ENCODE peak calls at places on chromosomes 2 and 18, in five cellular contexts. A is OCI-LY7, S is LNCaP clone FGC, O is spleen, Z is foreskin fibroblast. G is an unnamed sample.

GRCh38 chr18:48006415-48007175 is 76.1 kb upstream of the SMAD2 start:
- DNase-seq in A (no peak), Z (no peak), O (no peak), S (no peak), G (no peak)

GRCh38 chr2:128635361-128635900 is 316.8 kb upstream of the HS6ST1 start:
- DNase-seq in A (no peak), O (peak), Z (no peak), S (no peak), G (peak)

GRCh38 chr2:233838726-233839446 is 15.4 kb downstream of the HJURP start:
- DNase-seq in A (no peak), S (no peak), O (peak), Z (no peak), G (peak)

GRCh38 chr2:161596148-161596547 is 28.1 kb upstream of the SLC4A10 start:
- DNase-seq in A (no peak), O (no peak), Z (no peak), S (no peak), G (no peak)

GRCh38 chr2:149056541-149056940 is 18.0 kb downstream of the LYPD6B start:
- DNase-seq in A (no peak), Z (no peak), O (no peak), S (no peak), G (no peak)

GRCh38 chr18:59748628-59749360 is 51.6 kb upstream of the CCBE1 start:
- DNase-seq in A (no peak), S (no peak), Z (peak), O (no peak), G (no peak)

GRCh38 chr2:38656866-38657265 is 9.0 kb upstream of the GALM start:
- DNase-seq in S (no peak), Z (no peak), O (no peak), A (no peak), G (no peak)

GRCh38 chr18:57845468-57846103 is 42.5 kb upstream of the ATP8B1 start:
- DNase-seq in O (no peak), Z (no peak), A (no peak), S (no peak), G (no peak)

GRCh38 chr2:175414872-175415487 is 233.5 kb upstream of the ATP5MC3 start:
- DNase-seq in S (peak), A (peak), O (no peak), Z (peak), G (peak)

GRCh38 chr2:219515874-219516629 is 1.8 kb downstream of the ASIC4 start:
- DNase-seq in A (no peak), Z (no peak), S (no peak), O (no peak), G (no peak)

GRCh38 chr2:202815548-202816420 is 55.8 kb downstream of the ICA1L start:
- DNase-seq in S (no peak), O (no peak), Z (peak), A (no peak), G (no peak)

GRCh38 chr18:22159014-22159413 is 10.4 kb upstream of the GATA6 start:
- DNase-seq in O (no peak), A (no peak), S (no peak), Z (no peak), G (no peak)

GRCh38 chr2:156189143-156189542 is 143.4 kb downstream of the NR4A2 start:
- DNase-seq in A (no peak), O (no peak), Z (no peak), S (no peak), G (no peak)

GRCh38 chr18:35464731-35465728 is 32.7 kb downstream of the INO80C start:
- DNase-seq in O (no peak), S (no peak), A (no peak), Z (no peak), G (no peak)

GRCh38 chr2:121214296-121214695 is 70.7 kb downstream of the TFCP2L1 start:
- DNase-seq in S (no peak), Z (no peak), O (peak), A (no peak), G (no peak)

GRCh38 chr2:230861564-230862255 is 3.0 kb upstream of the ITM2C start:
- DNase-seq in S (no peak), Z (no peak), O (no peak), A (no peak), G (no peak)

GRCh38 chr2:159614534-159615186 is 1.7 kb downstream of the BAZ2B start:
- DNase-seq in A (no peak), O (no peak), Z (no peak), S (no peak), G (no peak)

GRCh38 chr2:45009303-45009927 is at the start of gene SIX2:
- DNase-seq in A (no peak), O (no peak), Z (peak), S (peak), G (peak)

GRCh38 chr2:217456016-217456415 is 546.8 kb downstream of the TNS1 start:
- DNase-seq in Z (no peak), O (no peak), S (no peak), A (no peak), G (no peak)

GRCh38 chr2:30217644-30218361 is 13.5 kb upstream of the LBH start:
- DNase-seq in S (peak), Z (no peak), A (no peak), O (no peak), G (no peak)

GRCh38 chr2:217947341-217948316 is 55.2 kb downstream of the TNS1 start:
- DNase-seq in S (no peak), O (peak), A (no peak), Z (no peak), G (no peak)

GRCh38 chr2:218155953-218156479 is 10.7 kb downstream of the CXCR1 start:
- DNase-seq in A (no peak), S (no peak), O (no peak), Z (no peak), G (no peak)

GRCh38 chr2:84854835-84855234 is 26.0 kb downstream of the TRABD2A start:
- DNase-seq in A (no peak), S (no peak), O (no peak), Z (no peak), G (no peak)

GRCh38 chr18:63074987-63075404 is 244.6 kb downstream of the BCL2 start:
- DNase-seq in A (no peak), O (peak), S (peak), Z (peak), G (peak)

GRCh38 chr2:239164281-239164871 is 236.4 kb downstream of the HDAC4 start:
- DNase-seq in S (no peak), O (peak), A (no peak), Z (no peak), G (no peak)

GRCh38 chr18:75377975-75378673 is 49.4 kb downstream of the SMIM21 start:
- DNase-seq in Z (peak), S (no peak), O (no peak), A (no peak), G (no peak)

GRCh38 chr2:124836415-124836814 is 811.3 kb downstream of the CNTNAP5 start:
- DNase-seq in Z (peak), S (no peak), A (no peak), O (no peak), G (no peak)

GRCh38 chr2:237631029-237631785 is 3.8 kb downstream of the LRRFIP1 start:
- DNase-seq in O (no peak), S (no peak), Z (no peak), A (peak), G (no peak)

GRCh38 chr2:46256563-46257142 is 40.6 kb upstream of the EPAS1 start:
- DNase-seq in O (no peak), A (no peak), S (no peak), Z (no peak), G (no peak)

GRCh38 chr2:128440087-128440665 is 121.5 kb upstream of the HS6ST1 start:
- DNase-seq in O (no peak), Z (no peak), S (no peak), A (no peak), G (peak)

GRCh38 chr2:8546319-8547283 is 135.3 kb upstream of the ID2 start:
- DNase-seq in O (peak), A (peak), S (no peak), Z (no peak), G (no peak)

GRCh38 chr2:37774976-37775907 is 103.8 kb upstream of the CDC42EP3 start:
- DNase-seq in S (no peak), O (no peak), Z (no peak), A (no peak), G (no peak)

GRCh38 chr2:162795312-162795711 is 43.3 kb downstream of the KCNH7 start:
- DNase-seq in O (no peak), Z (no peak), S (peak), A (no peak), G (no peak)

GRCh38 chr18:79644006-79644665 is 35.5 kb upstream of the CTDP1 start:
- DNase-seq in A (peak), Z (peak), S (peak), O (peak), G (no peak)

GRCh38 chr2:33378551-33379220 is 97.8 kb upstream of the RASGRP3 start:
- DNase-seq in O (no peak), A (no peak), S (no peak), Z (no peak), G (no peak)

GRCh38 chr2:19861771-19862170 is 40.0 kb downstream of the TTC32 start:
- DNase-seq in A (no peak), O (no peak), S (no peak), Z (peak), G (no peak)

DNA sequence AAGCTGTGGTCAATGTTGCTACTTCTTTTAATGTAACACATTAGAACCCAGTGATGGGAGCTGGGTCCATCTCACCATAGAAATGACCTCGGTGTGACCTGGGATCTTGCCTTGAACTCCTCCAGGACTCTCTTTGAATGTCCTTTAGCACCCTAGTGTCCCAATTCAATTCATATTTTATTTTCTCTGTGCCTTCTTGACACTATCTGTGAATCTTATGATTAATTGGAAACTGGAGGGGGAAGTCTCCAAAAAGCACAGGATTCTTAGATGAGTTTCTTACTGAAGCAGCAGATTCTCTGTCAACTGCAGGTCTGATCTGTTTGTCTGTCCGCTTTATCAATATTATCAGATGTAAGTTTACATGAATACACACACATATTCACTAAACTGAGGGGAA is 455 bp downstream of the DHRS9 start:
- DNase-seq in A (no peak), O (no peak), Z (no peak), S (no peak), G (no peak)
- H3K4me3 ChIP-seq in A (no peak), O (no peak), Z (no peak), S (no peak), G (no peak)

GRCh38 chr18:67243799-67244587 is 272.5 kb downstream of the DSEL start:
- DNase-seq in S (no peak), O (no peak), A (no peak), Z (no peak), G (no peak)
- H3K4me3 ChIP-seq in S (no peak), O (no peak), A (no peak), Z (peak), G (no peak)

GRCh38 chr2:173955004-173955403 is 10.2 kb downstream of the SP3 start:
- DNase-seq in S (no peak), O (no peak), A (no peak), Z (no peak), G (no peak)

GRCh38 chr2:173957517-173957916 is 7.7 kb downstream of the SP3 start:
- DNase-seq in Z (no peak), S (no peak), A (no peak), O (no peak), G (no peak)

GRCh38 chr2:173956454-173956853 is 8.7 kb downstream of the SP3 start:
- DNase-seq in Z (no peak), O (no peak), S (no peak), A (no peak), G (no peak)

GRCh38 chr2:173958198-173958846 is 6.9 kb downstream of the SP3 start:
- DNase-seq in A (no peak), S (no peak), O (no peak), Z (no peak), G (no peak)

DNA sequence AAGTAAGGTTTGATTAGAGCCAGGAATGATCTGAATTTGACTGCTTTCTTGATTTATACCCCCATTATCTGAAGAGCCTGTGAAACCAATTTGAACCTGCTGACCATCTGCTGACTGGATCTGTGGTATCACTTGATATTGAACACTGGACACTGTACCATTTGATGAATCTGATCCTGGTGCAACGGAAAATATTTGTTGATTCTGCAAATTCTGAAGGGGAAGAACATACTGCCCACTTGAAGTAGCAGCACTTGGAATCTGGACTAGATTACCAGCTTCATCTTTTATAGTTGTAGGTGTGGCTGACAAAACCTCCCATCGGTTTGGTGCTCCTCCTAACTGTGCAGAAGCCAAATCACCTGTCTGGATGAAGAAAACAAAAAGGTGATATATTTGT is 9.3 kb downstream of the SP3 start:
- DNase-seq in Z (no peak), S (no peak), O (no peak), A (no peak), G (no peak)
- H3K4me3 ChIP-seq in Z (no peak), S (no peak), O (no peak), A (no peak), G (no peak)

DNA sequence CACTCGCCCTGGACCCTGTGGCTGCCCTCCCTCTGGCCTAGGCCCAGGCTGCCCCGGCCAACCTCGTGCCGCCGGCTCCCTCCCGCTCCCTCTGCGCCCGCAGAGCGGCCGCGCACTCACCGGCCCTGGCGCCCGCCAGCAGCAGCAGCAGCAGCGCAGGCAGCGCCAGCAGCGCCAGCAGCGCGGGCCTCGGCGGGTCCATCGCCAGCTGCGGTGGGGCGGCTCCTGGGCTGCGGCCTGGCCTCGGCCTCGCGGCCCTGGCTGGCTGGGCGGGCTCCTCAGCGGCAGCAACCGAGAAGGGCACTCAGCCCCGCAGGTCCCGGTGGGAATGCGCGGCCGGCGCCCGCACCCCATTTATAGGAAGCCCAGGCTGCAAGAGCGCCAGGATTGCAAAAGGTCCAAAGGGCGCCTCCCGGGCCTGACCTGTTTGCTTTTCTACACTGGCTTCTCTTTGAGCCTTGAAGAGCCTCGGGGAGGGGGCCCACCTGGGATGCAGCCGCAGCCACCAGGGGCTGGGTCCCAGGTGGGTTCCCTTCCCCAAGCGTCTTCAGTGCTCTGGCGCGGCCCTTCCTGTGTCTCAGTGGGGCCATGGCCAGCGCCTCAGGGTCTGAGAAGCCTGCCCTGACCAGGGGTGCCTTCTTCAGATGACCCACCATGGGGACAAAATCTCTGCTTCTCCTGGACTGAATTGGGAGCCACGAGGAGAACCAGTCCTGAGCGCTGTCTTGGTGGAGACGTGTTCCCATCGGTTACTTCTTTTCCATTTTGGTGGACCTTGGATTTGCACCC is at the start of gene APOB:
- DNase-seq in S (no peak), O (peak), Z (no peak), A (no peak), G (no peak)
- H3K4me3 ChIP-seq in S (no peak), O (no peak), Z (no peak), A (no peak), G (peak)

DNA sequence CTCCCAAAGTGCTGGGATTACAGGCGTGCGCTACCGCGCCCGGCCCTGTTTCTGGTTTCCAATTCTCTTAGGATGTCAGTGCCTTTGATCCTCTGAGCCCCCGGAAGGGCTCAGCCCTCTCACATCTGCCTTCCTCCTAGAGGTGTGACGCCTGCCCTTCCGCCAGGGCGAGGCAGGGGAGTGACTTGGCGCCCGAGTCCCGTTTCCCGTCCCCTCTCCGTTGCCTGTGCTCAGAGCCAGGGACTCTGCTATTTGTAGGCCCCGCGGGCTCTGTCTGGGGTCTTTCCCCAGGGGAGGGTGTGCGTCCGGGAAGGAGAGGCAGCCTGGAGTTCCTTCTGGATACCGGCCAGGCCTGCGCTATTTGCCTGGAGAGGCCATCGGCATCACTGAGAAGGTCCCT is 103.8 kb upstream of the TAF1B start:
- DNase-seq in S (no peak), A (no peak), Z (no peak), O (peak), G (peak)
- H3K4me3 ChIP-seq in S (no peak), A (no peak), Z (no peak), O (peak), G (peak)